ENCODE peak calls at places on chromosomes 12 and 14, in six cellular contexts. One of them, this sample, is unnamed.

GRCh38 chr12:112418596-112419268 is at the start of gene PTPN11:
- DNase-seq in A549: peak; percentile 89
- DNase-seq in hepatocyte: peak; percentile 94
- DNase-seq in neural progenitor cell: peak; percentile 93
- DNase-seq in OCI-LY7: peak; percentile 86
- DNase-seq in GM23338: peak; percentile 88
- DNase-seq in this sample: peak; percentile 59

GRCh38 chr14:29900609-29901350 is 26.9 kb downstream of the PRKD1 start:
- DNase-seq in A549: no peak
- DNase-seq in hepatocyte: no peak
- DNase-seq in neural progenitor cell: no peak
- DNase-seq in OCI-LY7: no peak
- DNase-seq in GM23338: no peak
- DNase-seq in this sample: peak; percentile 16

GRCh38 chr12:64998327-64999156 is 122.6 kb downstream of the WIF1 start:
- DNase-seq in A549: no peak
- DNase-seq in hepatocyte: peak; percentile 19
- DNase-seq in neural progenitor cell: no peak
- DNase-seq in OCI-LY7: no peak
- DNase-seq in GM23338: no peak
- DNase-seq in this sample: no peak

GRCh38 chr12:10220398-10221077 is 7.9 kb downstream of the GABARAPL1 start:
- DNase-seq in A549: no peak
- DNase-seq in hepatocyte: peak; percentile 39
- DNase-seq in neural progenitor cell: no peak
- DNase-seq in OCI-LY7: no peak
- DNase-seq in GM23338: no peak
- DNase-seq in this sample: peak; percentile 69

GRCh38 chr12:32679910-32680217 is 763 bp downstream of the DNM1L start:
- DNase-seq in A549: no peak
- DNase-seq in hepatocyte: no peak
- DNase-seq in neural progenitor cell: no peak
- DNase-seq in OCI-LY7: no peak
- DNase-seq in GM23338: no peak
- DNase-seq in this sample: no peak

GRCh38 chr14:35806006-35806907 is 2.8 kb downstream of the RALGAPA1 start:
- DNase-seq in A549: no peak
- DNase-seq in hepatocyte: no peak
- DNase-seq in neural progenitor cell: no peak
- DNase-seq in OCI-LY7: no peak
- DNase-seq in GM23338: no peak
- DNase-seq in this sample: no peak

GRCh38 chr14:99267871-99268775 is 3.9 kb downstream of the BCL11B start:
- DNase-seq in A549: no peak
- DNase-seq in hepatocyte: no peak
- DNase-seq in neural progenitor cell: no peak
- DNase-seq in OCI-LY7: no peak
- DNase-seq in GM23338: no peak
- DNase-seq in this sample: no peak

GRCh38 chr14:90839889-90840266 is 23.6 kb upstream of the TTC7B start:
- DNase-seq in A549: no peak
- DNase-seq in hepatocyte: no peak
- DNase-seq in neural progenitor cell: no peak
- DNase-seq in OCI-LY7: no peak
- DNase-seq in GM23338: no peak
- DNase-seq in this sample: no peak

GRCh38 chr14:101875726-101876268 is 88.6 kb upstream of the DYNC1H1 start:
- DNase-seq in A549: no peak
- DNase-seq in hepatocyte: no peak
- DNase-seq in neural progenitor cell: no peak
- DNase-seq in OCI-LY7: no peak
- DNase-seq in GM23338: no peak
- DNase-seq in this sample: no peak

GRCh38 chr12:123801573-123802178 is 39.6 kb downstream of the DNAH10 start:
- DNase-seq in A549: peak; percentile 43
- DNase-seq in hepatocyte: peak; percentile 22
- DNase-seq in neural progenitor cell: no peak
- DNase-seq in OCI-LY7: peak; percentile 28
- DNase-seq in GM23338: peak; percentile 34
- DNase-seq in this sample: peak; percentile 5

GRCh38 chr12:3259976-3260375 is 182.8 kb downstream of the TSPAN9 start:
- DNase-seq in A549: no peak
- DNase-seq in hepatocyte: no peak
- DNase-seq in neural progenitor cell: no peak
- DNase-seq in OCI-LY7: no peak
- DNase-seq in GM23338: no peak
- DNase-seq in this sample: no peak

GRCh38 chr12:95216704-95217376 is 427 bp downstream of the FGD6 start:
- DNase-seq in A549: peak; percentile 49
- DNase-seq in hepatocyte: no peak
- DNase-seq in neural progenitor cell: no peak
- DNase-seq in OCI-LY7: peak; percentile 43
- DNase-seq in GM23338: no peak
- DNase-seq in this sample: no peak

GRCh38 chr12:52189376-52190174 is 2.2 kb downstream of the KRT80 start:
- DNase-seq in A549: no peak
- DNase-seq in hepatocyte: no peak
- DNase-seq in neural progenitor cell: no peak
- DNase-seq in OCI-LY7: no peak
- DNase-seq in GM23338: no peak
- DNase-seq in this sample: peak; percentile 64

GRCh38 chr14:64998455-64998931 is 11.8 kb downstream of the FNTB start:
- DNase-seq in A549: no peak
- DNase-seq in hepatocyte: no peak
- DNase-seq in neural progenitor cell: no peak
- DNase-seq in OCI-LY7: no peak
- DNase-seq in GM23338: no peak
- DNase-seq in this sample: peak; percentile 47

GRCh38 chr12:110185626-110186025 is 61.5 kb downstream of the IFT81 start:
- DNase-seq in A549: no peak
- DNase-seq in hepatocyte: no peak
- DNase-seq in neural progenitor cell: no peak
- DNase-seq in OCI-LY7: no peak
- DNase-seq in GM23338: no peak
- DNase-seq in this sample: no peak

GRCh38 chr12:57027011-57027804 is 10.9 kb upstream of the TAC3 start:
- DNase-seq in A549: no peak
- DNase-seq in hepatocyte: no peak
- DNase-seq in neural progenitor cell: no peak
- DNase-seq in OCI-LY7: no peak
- DNase-seq in GM23338: no peak
- DNase-seq in this sample: no peak

GRCh38 chr12:67943295-67943892 is 45.9 kb upstream of the IFNG-AS1 start:
- DNase-seq in A549: peak; percentile 67
- DNase-seq in hepatocyte: peak; percentile 85
- DNase-seq in neural progenitor cell: peak; percentile 80
- DNase-seq in OCI-LY7: peak; percentile 83
- DNase-seq in GM23338: peak; percentile 80
- DNase-seq in this sample: peak; percentile 56

GRCh38 chr14:100657780-100658513 is 68.7 kb upstream of the DLK1 start:
- DNase-seq in A549: no peak
- DNase-seq in hepatocyte: no peak
- DNase-seq in neural progenitor cell: no peak
- DNase-seq in OCI-LY7: no peak
- DNase-seq in GM23338: no peak
- DNase-seq in this sample: no peak

GRCh38 chr14:22394616-22395015 is 194.4 kb downstream of the DAD1 start:
- DNase-seq in A549: no peak
- DNase-seq in hepatocyte: no peak
- DNase-seq in neural progenitor cell: no peak
- DNase-seq in OCI-LY7: no peak
- DNase-seq in GM23338: no peak
- DNase-seq in this sample: no peak

GRCh38 chr12:121626853-121627623 is 708 bp downstream of the ORAI1 start:
- DNase-seq in A549: peak; percentile 75
- DNase-seq in hepatocyte: peak; percentile 78
- DNase-seq in neural progenitor cell: peak; percentile 84
- DNase-seq in OCI-LY7: peak; percentile 83
- DNase-seq in GM23338: peak; percentile 88
- DNase-seq in this sample: peak; percentile 54

GRCh38 chr12:62044450-62044849 is 215.8 kb upstream of the USP15 start:
- DNase-seq in A549: no peak
- DNase-seq in hepatocyte: no peak
- DNase-seq in neural progenitor cell: no peak
- DNase-seq in OCI-LY7: no peak
- DNase-seq in GM23338: peak; percentile 21
- DNase-seq in this sample: no peak

GRCh38 chr14:88518592-88519512 is 36.0 kb downstream of the PTPN21 start:
- DNase-seq in A549: peak; percentile 15
- DNase-seq in hepatocyte: no peak
- DNase-seq in neural progenitor cell: no peak
- DNase-seq in OCI-LY7: no peak
- DNase-seq in GM23338: no peak
- DNase-seq in this sample: peak; percentile 80

GRCh38 chr12:109586385-109587296 is 13.0 kb downstream of the MVK start:
- DNase-seq in A549: peak; percentile 45
- DNase-seq in hepatocyte: no peak
- DNase-seq in neural progenitor cell: peak; percentile 50
- DNase-seq in OCI-LY7: no peak
- DNase-seq in GM23338: no peak
- DNase-seq in this sample: no peak

GRCh38 chr12:26274441-26275312 is 79.3 kb downstream of the SSPN start:
- DNase-seq in A549: peak; percentile 98
- DNase-seq in hepatocyte: peak; percentile 92
- DNase-seq in neural progenitor cell: peak; percentile 24
- DNase-seq in OCI-LY7: no peak
- DNase-seq in GM23338: peak; percentile 8
- DNase-seq in this sample: peak; percentile 99

GRCh38 chr12:93484315-93484981 is 17.1 kb downstream of the MRPL42 start:
- DNase-seq in A549: peak; percentile 32
- DNase-seq in hepatocyte: no peak
- DNase-seq in neural progenitor cell: no peak
- DNase-seq in OCI-LY7: no peak
- DNase-seq in GM23338: no peak
- DNase-seq in this sample: no peak

GRCh38 chr12:104681012-104681690 is 224.4 kb downstream of the CHST11 start:
- DNase-seq in A549: no peak
- DNase-seq in hepatocyte: no peak
- DNase-seq in neural progenitor cell: no peak
- DNase-seq in OCI-LY7: no peak
- DNase-seq in GM23338: no peak
- DNase-seq in this sample: no peak

GRCh38 chr12:104677441-104678089 is 220.8 kb downstream of the CHST11 start:
- DNase-seq in A549: no peak
- DNase-seq in hepatocyte: no peak
- DNase-seq in neural progenitor cell: no peak
- DNase-seq in OCI-LY7: no peak
- DNase-seq in GM23338: no peak
- DNase-seq in this sample: no peak

GRCh38 chr12:104680070-104680469 is 223.3 kb downstream of the CHST11 start:
- DNase-seq in A549: peak; percentile 50
- DNase-seq in hepatocyte: no peak
- DNase-seq in neural progenitor cell: peak; percentile 23
- DNase-seq in OCI-LY7: peak; percentile 62
- DNase-seq in GM23338: peak; percentile 70
- DNase-seq in this sample: no peak

GRCh38 chr12:104682790-104683279 is 226.1 kb downstream of the CHST11 start:
- DNase-seq in A549: no peak
- DNase-seq in hepatocyte: no peak
- DNase-seq in neural progenitor cell: no peak
- DNase-seq in OCI-LY7: peak; percentile 30
- DNase-seq in GM23338: no peak
- DNase-seq in this sample: no peak

DNA sequence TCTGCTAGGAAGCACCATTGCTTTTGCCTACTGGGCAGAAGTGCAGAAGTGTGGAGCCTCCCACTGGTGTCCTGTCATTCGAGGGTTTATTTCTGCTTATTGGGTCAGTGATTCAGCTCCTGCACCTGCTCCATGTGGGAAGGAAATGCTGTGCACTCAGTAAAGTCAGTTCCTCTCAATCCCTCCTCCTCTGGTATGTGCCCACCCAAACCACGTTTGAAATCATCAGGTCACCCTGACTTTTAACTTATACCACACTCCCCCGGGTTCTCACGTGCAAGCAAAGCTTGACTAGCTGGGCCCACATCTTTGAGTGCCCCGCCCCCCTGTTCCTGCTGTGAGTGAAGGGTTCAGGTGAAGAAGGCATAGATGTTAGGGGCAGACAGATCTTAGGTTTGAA is 223.8 kb downstream of the CHST11 start:
- DNase-seq in A549: no peak
- DNase-seq in hepatocyte: no peak
- DNase-seq in neural progenitor cell: no peak
- DNase-seq in OCI-LY7: no peak
- DNase-seq in GM23338: no peak
- DNase-seq in this sample: no peak
- H3K4me2 ChIP-seq in A549: no peak overlapping the region
- H3K4me2 ChIP-seq in hepatocyte: no peak overlapping the region
- H3K4me2 ChIP-seq in neural progenitor cell: no peak overlapping the region
- H3K4me2 ChIP-seq in OCI-LY7: no peak overlapping the region
- H3K4me2 ChIP-seq in GM23338: no peak overlapping the region
- H3K4me2 ChIP-seq in this sample: no peak overlapping the region

GRCh38 chr12:125549836-125550235 is 484.6 kb downstream of the AACS start:
- DNase-seq in A549: peak; percentile 6
- DNase-seq in hepatocyte: no peak
- DNase-seq in neural progenitor cell: no peak
- DNase-seq in OCI-LY7: peak; percentile 2
- DNase-seq in GM23338: peak; percentile 51
- DNase-seq in this sample: no peak
- TF ChIP-seq CTCF in A549: no peak
- TF ChIP-seq CTCF in hepatocyte: no peak
- TF ChIP-seq CTCF in neural progenitor cell: peak; percentile 45
- TF ChIP-seq CTCF in OCI-LY7: peak; percentile 78
- TF ChIP-seq CTCF in GM23338: peak; percentile 80
- TF ChIP-seq CTCF in this sample: peak; percentile 19

GRCh38 chr14:23568021-23568599 is 519 bp upstream of the AP1G2 start:
- DNase-seq in A549: no peak
- DNase-seq in hepatocyte: no peak
- DNase-seq in neural progenitor cell: no peak
- DNase-seq in OCI-LY7: no peak
- DNase-seq in GM23338: no peak
- DNase-seq in this sample: no peak
- H3K4me2 ChIP-seq in A549: peak overlapping the region; percentile 85
- H3K4me2 ChIP-seq in hepatocyte: peak overlapping the region; percentile 91
- H3K4me2 ChIP-seq in neural progenitor cell: peak overlapping the region; percentile 86
- H3K4me2 ChIP-seq in OCI-LY7: peak overlapping the region; percentile 96
- H3K4me2 ChIP-seq in GM23338: peak overlapping the region; percentile 86
- H3K4me2 ChIP-seq in this sample: peak overlapping the region; percentile 89

GRCh38 chr12:49838973-49839633 is 3.8 kb downstream of the BCDIN3D start:
- DNase-seq in A549: peak; percentile 58
- DNase-seq in hepatocyte: peak; percentile 60
- DNase-seq in neural progenitor cell: peak; percentile 60
- DNase-seq in OCI-LY7: peak; percentile 72
- DNase-seq in GM23338: peak; percentile 80
- DNase-seq in this sample: no peak

GRCh38 chr12:49843871-49844437 is 1.0 kb upstream of the BCDIN3D start:
- DNase-seq in A549: no peak
- DNase-seq in hepatocyte: no peak
- DNase-seq in neural progenitor cell: no peak
- DNase-seq in OCI-LY7: no peak
- DNase-seq in GM23338: no peak
- DNase-seq in this sample: no peak

GRCh38 chr12:49843411-49843810 is 505 bp upstream of the BCDIN3D start:
- DNase-seq in A549: no peak
- DNase-seq in hepatocyte: no peak
- DNase-seq in neural progenitor cell: no peak
- DNase-seq in OCI-LY7: no peak
- DNase-seq in GM23338: no peak
- DNase-seq in this sample: no peak

GRCh38 chr12:49846033-49846432 is 3.1 kb upstream of the BCDIN3D start:
- DNase-seq in A549: no peak
- DNase-seq in hepatocyte: no peak
- DNase-seq in neural progenitor cell: no peak
- DNase-seq in OCI-LY7: no peak
- DNase-seq in GM23338: no peak
- DNase-seq in this sample: no peak

GRCh38 chr12:49842519-49843352 is at the start of gene BCDIN3D:
- DNase-seq in A549: peak; percentile 94
- DNase-seq in hepatocyte: peak; percentile 96
- DNase-seq in neural progenitor cell: peak; percentile 84
- DNase-seq in OCI-LY7: peak; percentile 89
- DNase-seq in GM23338: peak; percentile 92
- DNase-seq in this sample: peak; percentile 85
- TF ChIP-seq CTCF in A549: no peak
- TF ChIP-seq CTCF in hepatocyte: no peak
- TF ChIP-seq CTCF in neural progenitor cell: no peak
- TF ChIP-seq CTCF in OCI-LY7: no peak
- TF ChIP-seq CTCF in GM23338: no peak
- TF ChIP-seq CTCF in this sample: no peak